ENCODE peak calls at places on chromosomes 2 and 18, in four cellular contexts. J is Peyer's patch, H is A549, Y is glutamatergic neuron. Z is an unnamed sample.

GRCh38 chr2:201046881-201047280 is 24.6 kb downstream of the HYCC2 start:
- DNase-seq in H (no peak), Y (no peak), J (no peak), Z (no peak)

GRCh38 chr18:22637787-22638186 is 220.1 kb upstream of the CTAGE1 start:
- DNase-seq in J (no peak), Y (no peak), H (peak; percentile 61), Z (no peak)

GRCh38 chr2:134259571-134259970 is 5.7 kb downstream of the MGAT5 start:
- DNase-seq in H (no peak), Y (no peak), J (no peak), Z (no peak)

GRCh38 chr2:100011272-100011711 is 131.1 kb downstream of the AFF3 start:
- DNase-seq in Y (no peak), H (no peak), J (no peak), Z (peak; percentile 87)

GRCh38 chr2:53505814-53506213 is 261.8 kb upstream of the CHAC2 start:
- DNase-seq in Y (no peak), J (no peak), H (no peak), Z (no peak)

GRCh38 chr2:10375570-10376266 is 72.4 kb downstream of the ODC1 start:
- DNase-seq in H (no peak), Y (no peak), J (no peak), Z (no peak)

GRCh38 chr18:55869965-55870585 is 282.1 kb upstream of the TCF4 start:
- DNase-seq in H (no peak), Y (no peak), J (no peak), Z (no peak)

GRCh38 chr2:40760071-40760666 is 308.3 kb upstream of the SLC8A1 start:
- DNase-seq in Y (peak; percentile 32), H (peak; percentile 55), J (no peak), Z (no peak)

GRCh38 chr2:84857566-84857965 is 23.3 kb downstream of the TRABD2A start:
- DNase-seq in J (no peak), Y (no peak), H (no peak), Z (no peak)

GRCh38 chr2:16641509-16641908 is 24.1 kb downstream of the CYRIA start:
- DNase-seq in Y (no peak), H (no peak), J (no peak), Z (no peak)

GRCh38 chr2:16638941-16639340 is 26.7 kb downstream of the CYRIA start:
- DNase-seq in H (no peak), Y (no peak), J (no peak), Z (no peak)

GRCh38 chr2:16640024-16640423 is 25.6 kb downstream of the CYRIA start:
- DNase-seq in H (no peak), Y (no peak), J (no peak), Z (no peak)

GRCh38 chr2:16640867-16641266 is 24.8 kb downstream of the CYRIA start:
- DNase-seq in J (no peak), Y (no peak), H (no peak), Z (no peak)

GRCh38 chr2:16639431-16639830 is 26.2 kb downstream of the CYRIA start:
- DNase-seq in J (no peak), H (no peak), Y (no peak), Z (no peak)
- TF ChIP-seq CTCF in J (no peak), H (no peak), Y (no peak), Z (no peak)

GRCh38 chr18:45916302-45916701 is 50.8 kb downstream of the EPG5 start:
- DNase-seq in J (no peak), H (peak; percentile 10), Y (no peak), Z (no peak)
- TF ChIP-seq CTCF in J (no peak), H (no peak), Y (no peak), Z (no peak)

GRCh38 chr2:39069890-39070289 is 51.0 kb downstream of the SOS1 start:
- DNase-seq in Y (no peak), H (no peak), J (no peak), Z (no peak)

GRCh38 chr2:39068290-39068689 is 52.6 kb downstream of the SOS1 start:
- DNase-seq in J (no peak), Y (no peak), H (no peak), Z (no peak)

GRCh38 chr2:39065616-39066015 is 55.2 kb downstream of the SOS1 start:
- DNase-seq in J (no peak), H (no peak), Y (no peak), Z (no peak)

DNA sequence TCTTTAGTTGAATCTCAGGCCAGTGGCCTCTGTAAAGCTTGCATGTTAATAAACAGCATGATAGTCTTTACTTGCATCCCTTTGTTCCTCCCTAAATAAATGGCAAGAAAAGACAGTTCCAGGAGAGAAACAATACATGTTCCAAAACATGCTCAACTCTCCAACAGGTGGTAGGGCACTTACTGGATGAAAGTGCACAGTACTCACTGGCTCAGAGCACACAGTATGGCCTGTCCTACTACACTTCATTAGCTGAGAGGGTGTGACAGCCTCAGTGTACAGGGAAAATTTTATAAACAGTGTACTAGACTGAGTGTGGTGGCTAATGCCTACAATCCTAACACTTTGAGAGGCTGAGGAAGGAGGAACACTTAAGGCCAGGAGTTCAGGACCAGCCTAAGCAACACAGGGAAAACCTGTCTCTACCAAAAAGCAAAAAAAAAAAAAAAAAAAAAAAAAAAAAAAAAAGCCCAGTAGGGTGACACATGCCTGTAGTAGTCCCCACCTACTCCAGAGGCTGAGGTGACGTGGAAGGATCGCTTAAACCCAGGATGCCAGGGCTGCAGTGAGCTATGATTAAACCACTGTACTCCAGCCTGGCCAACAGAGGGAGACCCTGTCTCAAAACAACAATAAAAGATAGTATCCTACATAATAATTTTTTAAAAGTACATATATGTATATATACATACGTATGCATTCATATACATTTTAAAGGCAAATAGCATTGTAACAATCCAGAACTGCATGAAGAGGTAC is 51.9 kb downstream of the SOS1 start:
- DNase-seq in H (peak; percentile 14), Y (no peak), J (no peak), Z (no peak)
- TF ChIP-seq CTCF in H (no peak), Y (no peak), J (no peak), Z (peak; percentile 12)

GRCh38 chr2:233865838-233866237 is 2.3 kb downstream of the MSL3B start:
- DNase-seq in J (no peak), Y (no peak), H (no peak), Z (no peak)
- TF ChIP-seq CTCF in J (no peak), Y (peak; percentile 58), H (no peak), Z (peak; percentile 17)

DNA sequence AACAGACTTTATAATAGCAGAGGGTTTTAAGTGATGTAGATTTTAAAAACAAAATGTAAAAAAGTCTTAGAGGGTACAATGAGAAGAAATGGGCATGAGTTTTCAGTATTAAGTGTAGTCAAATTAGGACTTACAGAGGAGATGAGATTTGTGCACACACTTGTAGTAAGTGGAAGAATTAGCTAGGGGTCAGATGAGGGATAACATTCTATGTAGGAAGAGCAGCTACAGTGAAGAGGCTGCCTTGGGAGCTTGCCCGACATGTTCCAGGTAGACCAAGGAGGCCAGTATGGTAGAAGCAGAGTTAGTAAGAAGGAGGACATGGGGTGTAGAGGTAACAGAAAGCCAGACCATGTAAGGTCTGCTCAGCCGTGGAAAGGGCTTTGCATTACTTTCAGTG is 189.2 kb upstream of the DSEL start:
- DNase-seq in Y (no peak), J (no peak), H (peak; percentile 6), Z (no peak)
- TF ChIP-seq CTCF in Y (no peak), J (no peak), H (no peak), Z (peak; percentile 15)

DNA sequence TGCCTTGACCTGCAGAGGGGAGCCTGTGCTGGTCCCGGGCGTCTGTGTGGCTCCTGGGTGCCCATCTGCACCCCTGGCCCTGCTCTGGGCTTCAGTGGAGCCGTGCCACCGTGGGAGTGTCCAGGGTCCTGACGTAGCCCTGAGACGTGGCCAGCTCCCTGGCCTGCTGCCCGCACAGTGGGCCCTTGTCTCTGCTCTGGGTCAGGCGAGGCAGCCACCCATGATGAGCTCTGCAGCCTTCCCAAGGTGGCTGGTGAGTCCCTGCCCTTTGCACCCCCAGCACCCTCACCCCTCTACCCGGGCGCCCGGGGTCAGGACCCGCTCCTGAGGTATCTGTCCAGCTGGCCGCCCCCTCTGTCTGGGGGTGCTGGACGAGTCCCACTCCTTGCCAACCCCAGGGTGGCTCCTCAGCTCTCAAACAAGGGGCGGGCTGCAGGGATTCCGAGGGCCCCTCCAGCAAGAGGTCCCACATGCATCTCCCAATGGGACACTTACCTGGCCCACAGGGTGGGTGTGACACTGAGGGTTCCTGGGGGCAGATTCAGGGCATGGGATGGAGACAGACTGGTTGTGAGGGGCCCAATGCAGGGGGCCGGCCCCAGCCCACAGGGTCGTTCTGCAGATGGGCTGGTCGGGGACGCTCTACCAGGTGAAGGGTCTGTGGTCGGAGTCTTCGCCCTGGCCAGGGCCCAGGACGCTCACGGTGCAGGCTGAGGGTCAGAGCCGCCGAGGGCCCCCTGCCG is 2.4 kb downstream of the NEU4 start:
- DNase-seq in Y (no peak), J (peak; percentile 42), H (no peak), Z (no peak)
- TF ChIP-seq CTCF in Y (no peak), J (no peak), H (no peak), Z (no peak)

GRCh38 chr2:86416126-86416525 is 25.0 kb upstream of the KDM3A start:
- DNase-seq in H (no peak), J (no peak), Y (no peak), Z (no peak)

GRCh38 chr2:86414996-86415395 is 26.2 kb upstream of the KDM3A start:
- DNase-seq in H (no peak), J (no peak), Y (peak; percentile 59), Z (no peak)

GRCh38 chr2:86412007-86412406 is 29.2 kb upstream of the KDM3A start:
- DNase-seq in H (no peak), Y (no peak), J (no peak), Z (no peak)

GRCh38 chr2:86410581-86410980 is 30.6 kb upstream of the KDM3A start:
- DNase-seq in Y (no peak), H (no peak), J (no peak), Z (no peak)

GRCh38 chr2:86413296-86414085 is 27.7 kb upstream of the KDM3A start:
- DNase-seq in Y (no peak), H (no peak), J (no peak), Z (no peak)
- TF ChIP-seq CTCF in Y (no peak), H (no peak), J (no peak), Z (no peak)

Z was measured in osteocyte.